ENCODE peak calls at places on chromosomes 2 and 18, in six cellular contexts. N, V, F, L, K and D are unnamed samples. For H3F3A, the result is how much of the 10 kb centered on the place peaks cover.

GRCh38 chr2:181111059-181111458 is 130.7 kb downstream of the UBE2E3 start:
- DNase-seq in N (no peak), V (no peak), F (no peak), L (no peak), K (no peak), D (no peak)

GRCh38 chr2:226611944-226612318 is 187.7 kb downstream of the IRS1 start:
- DNase-seq in N (no peak), V (no peak), F (no peak), L (peak), K (no peak), D (no peak)

GRCh38 chr2:226855766-226856165 is 19.9 kb downstream of the RHBDD1 start:
- DNase-seq in N (no peak), V (peak), F (no peak), L (no peak), K (no peak), D (no peak)

GRCh38 chr2:30026091-30027055 is 105.0 kb upstream of the ALK start:
- DNase-seq in N (no peak), V (peak), F (peak), L (peak), K (peak), D (peak)

GRCh38 chr18:5304232-5304631 is 8.7 kb upstream of the ZBTB14 start:
- DNase-seq in N (no peak), V (no peak), F (no peak), L (no peak), K (no peak), D (no peak)

GRCh38 chr18:36389811-36390581 is 92.5 kb downstream of the FHOD3 start:
- DNase-seq in N (no peak), V (peak), F (no peak), L (no peak), K (no peak), D (no peak)

GRCh38 chr2:199228887-199229819 is 228.6 kb downstream of the SATB2 start:
- DNase-seq in N (no peak), V (no peak), F (peak), L (peak), K (no peak), D (no peak)

GRCh38 chr2:208101716-208102631 is 22.4 kb downstream of the CRYGD start:
- DNase-seq in N (no peak), V (peak), F (no peak), L (peak), K (peak), D (peak)

GRCh38 chr2:39128919-39129391 is 8.1 kb upstream of the SOS1 start:
- DNase-seq in N (peak), V (no peak), F (no peak), L (peak), K (no peak), D (no peak)

GRCh38 chr2:127095367-127095641 is 11.7 kb downstream of the BIN1 start:
- DNase-seq in N (no peak), V (no peak), F (no peak), L (no peak), K (no peak), D (no peak)

GRCh38 chr18:37294951-37295350 is 270.6 kb downstream of the CELF4 start:
- DNase-seq in N (no peak), V (no peak), F (no peak), L (peak), K (peak), D (peak)

GRCh38 chr2:118670868-118671267 is 176.6 kb downstream of the EN1 start:
- DNase-seq in N (no peak), V (no peak), F (no peak), L (no peak), K (no peak), D (no peak)

GRCh38 chr2:185291035-185291647 is 447.5 kb upstream of the FSIP2 start:
- DNase-seq in N (peak), V (no peak), F (no peak), L (peak), K (peak), D (peak)

GRCh38 chr2:235191486-235191885 is 239.7 kb downstream of the SH3BP4 start:
- DNase-seq in N (no peak), V (no peak), F (no peak), L (no peak), K (no peak), D (no peak)

GRCh38 chr2:43754180-43754579 is 19.7 kb upstream of the DYNC2LI1 start:
- DNase-seq in N (no peak), V (no peak), F (no peak), L (no peak), K (peak), D (no peak)

GRCh38 chr2:174326880-174327558 is 7.7 kb upstream of the SP9 start:
- DNase-seq in N (no peak), V (peak), F (no peak), L (no peak), K (peak), D (peak)

GRCh38 chr2:202237787-202238233 is 587 bp downstream of the SUMO1 start:
- DNase-seq in N (peak), V (peak), F (peak), L (peak), K (peak), D (peak)

GRCh38 chr2:197442865-197443264 is 8.0 kb upstream of the SF3B1 start:
- DNase-seq in N (no peak), V (no peak), F (no peak), L (no peak), K (no peak), D (no peak)

GRCh38 chr2:191274404-191274803 is 29.2 kb downstream of the MYO1B start:
- DNase-seq in N (peak), V (no peak), F (no peak), L (no peak), K (no peak), D (no peak)

GRCh38 chr2:27638709-27639108 is 9.9 kb downstream of the GPN1 start:
- DNase-seq in N (no peak), V (no peak), F (no peak), L (peak), K (no peak), D (no peak)

GRCh38 chr2:189208254-189208653 is 28.7 kb upstream of the COL5A2 start:
- DNase-seq in N (no peak), V (no peak), F (no peak), L (no peak), K (no peak), D (peak)

GRCh38 chr2:7034313-7034712 is 117.1 kb downstream of the RNF144A start:
- DNase-seq in N (no peak), V (peak), F (no peak), L (peak), K (peak), D (peak)

GRCh38 chr2:61471905-61472805 is 1.3 kb upstream of the USP34 start:
- DNase-seq in N (peak), V (peak), F (peak), L (peak), K (peak), D (peak)

GRCh38 chr2:61469424-61470121 is 1.3 kb downstream of the USP34 start:
- DNase-seq in N (no peak), V (no peak), F (no peak), L (peak), K (no peak), D (no peak)

GRCh38 chr2:61470122-61470951 is 550 bp downstream of the USP34 start:
- DNase-seq in N (peak), V (peak), F (peak), L (peak), K (peak), D (peak)

GRCh38 chr2:61470965-61471904 is at the start of gene USP34:
- DNase-seq in N (peak), V (peak), F (peak), L (peak), K (peak), D (peak)
- H3F3A ChIP-seq in N (under half), V (under half), F (under half), L (under half), K (under half), D (under half)

DNA sequence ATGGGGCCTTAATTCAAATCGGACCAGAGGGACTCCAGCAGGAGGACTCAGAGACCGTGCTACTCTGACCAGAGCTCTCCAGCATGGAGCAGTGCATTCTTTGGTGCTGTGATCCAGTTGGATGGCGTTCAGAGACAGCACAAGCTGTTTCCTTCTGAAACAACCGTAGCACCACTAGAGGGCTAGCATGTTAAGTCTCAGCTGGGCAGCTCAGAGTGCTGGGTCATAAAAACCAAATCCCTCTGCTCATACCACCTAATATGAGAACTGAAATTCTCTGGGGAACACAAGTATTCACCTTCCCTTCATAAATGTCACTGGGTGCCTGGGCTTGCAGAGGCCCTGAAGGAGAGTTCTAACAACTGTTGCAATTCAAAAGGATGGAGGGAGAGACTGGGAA is 97.7 kb upstream of the TFCP2L1 start:
- DNase-seq in N (no peak), V (no peak), F (no peak), L (no peak), K (peak), D (peak)
- TF ChIP-seq CTCF in N (no peak), V (peak), F (no peak), L (peak), K (peak), D (no peak)

GRCh38 chr2:160353166-160353565 is 140.4 kb downstream of the RBMS1 start:
- DNase-seq in N (peak), V (no peak), F (no peak), L (peak), K (no peak), D (no peak)

GRCh38 chr2:160352492-160352891 is 141.1 kb downstream of the RBMS1 start:
- DNase-seq in N (no peak), V (no peak), F (no peak), L (peak), K (no peak), D (no peak)

GRCh38 chr2:160354677-160355076 is 138.9 kb downstream of the RBMS1 start:
- DNase-seq in N (no peak), V (no peak), F (no peak), L (no peak), K (no peak), D (no peak)

GRCh38 chr2:160355080-160355479 is 138.5 kb downstream of the RBMS1 start:
- DNase-seq in N (no peak), V (no peak), F (no peak), L (peak), K (no peak), D (no peak)

GRCh38 chr2:160353813-160354212 is 139.8 kb downstream of the RBMS1 start:
- DNase-seq in N (no peak), V (no peak), F (no peak), L (no peak), K (no peak), D (no peak)
- H3F3A ChIP-seq in N (under half), V (under half), F (under half), L (under half), K (under half), D (under half)

GRCh38 chr18:59646228-59646945 is 50.8 kb downstream of the CCBE1 start:
- DNase-seq in N (no peak), V (no peak), F (no peak), L (no peak), K (peak), D (no peak)
- TF ChIP-seq CTCF in N (no peak), V (peak), F (no peak), L (peak), K (peak), D (peak)

GRCh38 chr2:77144772-77145171 is 377.4 kb downstream of the LRRTM4 start:
- DNase-seq in N (no peak), V (no peak), F (no peak), L (no peak), K (no peak), D (no peak)

GRCh38 chr2:77147154-77147553 is 375.0 kb downstream of the LRRTM4 start:
- DNase-seq in N (no peak), V (peak), F (no peak), L (no peak), K (no peak), D (no peak)

DNA sequence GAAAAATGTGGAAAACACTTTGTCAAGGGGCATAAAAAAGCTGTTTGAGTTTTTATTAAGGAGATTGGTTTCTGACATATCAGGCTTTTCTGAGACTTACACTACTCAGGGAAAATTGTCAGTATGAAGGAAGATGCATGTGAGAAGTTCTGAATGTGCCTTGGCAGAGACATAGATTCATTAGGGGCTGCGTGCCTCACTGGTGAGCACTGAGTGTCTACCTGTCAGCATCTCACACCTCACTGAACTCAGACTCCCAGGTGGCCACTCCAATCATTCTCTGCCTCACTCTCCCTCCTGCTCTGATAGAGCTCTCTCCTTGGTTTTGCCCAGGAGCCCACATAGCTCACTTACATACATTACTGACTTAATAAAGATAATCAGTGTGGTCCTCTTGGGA is 372.6 kb downstream of the LRRTM4 start:
- DNase-seq in N (no peak), V (no peak), F (no peak), L (no peak), K (no peak), D (no peak)
- H3F3A ChIP-seq in N (under half), V (under half), F (under half), L (under half), K (under half), D (under half)